ENCODE peak calls at places on chromosome 9, in eight cellular contexts. A is stimulated activated CD8-positive, alpha-beta memory T cell treated with anti-CD3 and anti-CD28 coated beads, Interleukin-12 subunit alpha, Interleukin-12 subunit beta, amount 100 ng/mL, for 1 hour; B is AG08396; P is EL; M is BE2C; H is Ammon's horn; Z is cardiac fibroblast; Q is memory B cell. W is an unnamed sample.

GRCh38 chr9:87193925-87194380 is 246.6 kb upstream of the GAS1 start:
- DNase-seq in Q (no peak), Z (peak), B (peak), H (no peak), P (peak), M (no peak), A (no peak), W (peak)

GRCh38 chr9:3863114-3863528 is 337.3 kb upstream of the RFX3 start:
- DNase-seq in A (no peak), P (peak), Q (no peak), Z (peak), M (no peak), B (peak), H (peak), W (peak)

GRCh38 chr9:7273575-7273974 is 515.8 kb downstream of the KDM4C start:
- DNase-seq in B (peak), Z (peak), M (no peak), H (peak), P (peak), Q (no peak), A (no peak), W (peak)

GRCh38 chr9:105299190-105299854 is 54.9 kb downstream of the SLC44A1 start:
- DNase-seq in H (peak), B (peak), M (peak), P (peak), Q (no peak), Z (peak), A (no peak), W (peak)

GRCh38 chr9:123562844-123563346 is 206.9 kb downstream of the CRB2 start:
- DNase-seq in Q (no peak), M (no peak), B (peak), H (peak), A (no peak), Z (peak), P (peak), W (peak)

GRCh38 chr9:134942421-134943119 is 24.9 kb upstream of the FCN1 start:
- DNase-seq in H (no peak), A (no peak), P (no peak), M (no peak), Q (no peak), Z (no peak), B (no peak), W (peak)

GRCh38 chr9:108953983-108954574 is 19.9 kb downstream of the ABITRAM start:
- DNase-seq in Z (peak), M (no peak), H (peak), P (peak), A (no peak), B (peak), Q (no peak), W (peak)

GRCh38 chr9:10268500-10269485 is 344.0 kb downstream of the PTPRD start:
- DNase-seq in P (no peak), H (peak), B (no peak), A (no peak), Q (no peak), Z (peak), M (no peak), W (no peak)

GRCh38 chr9:98521141-98521540 is 187.6 kb downstream of the GABBR2 start:
- DNase-seq in A (no peak), B (peak), Z (peak), M (no peak), Q (no peak), H (no peak), P (peak), W (peak)

GRCh38 chr9:270657-271237 is 56.1 kb downstream of the DOCK8 start:
- DNase-seq in M (no peak), Z (no peak), Q (no peak), A (no peak), B (no peak), P (no peak), H (no peak), W (no peak)

GRCh38 chr9:108163321-108164005 is 673.9 kb upstream of the KLF4 start:
- DNase-seq in Q (no peak), B (no peak), Z (peak), M (no peak), P (peak), H (no peak), A (no peak), W (peak)

GRCh38 chr9:108885643-108886348 is 23.7 kb downstream of the ACTL7A start:
- DNase-seq in B (peak), M (peak), A (no peak), H (no peak), P (peak), Z (peak), Q (no peak), W (peak)

GRCh38 chr9:130570200-130570599 is 9.2 kb upstream of the FUBP3 start:
- DNase-seq in H (no peak), B (no peak), A (no peak), Z (peak), M (no peak), P (peak), Q (no peak), W (peak)

GRCh38 chr9:92384373-92384772 is 20.0 kb downstream of the OGN start:
- DNase-seq in M (no peak), Q (no peak), Z (peak), P (peak), A (no peak), B (no peak), H (no peak), W (peak)

GRCh38 chr9:129876815-129877214 is 41.6 kb downstream of the USP20 start:
- DNase-seq in Q (no peak), P (no peak), B (no peak), A (no peak), Z (no peak), H (no peak), M (no peak), W (no peak)

GRCh38 chr9:124660341-124660801 is 110.7 kb downstream of the NR6A1 start:
- DNase-seq in P (peak), A (no peak), Z (peak), Q (no peak), M (peak), H (peak), B (peak), W (peak)

GRCh38 chr9:112558978-112559377 is 72.4 kb downstream of the KIAA1958 start:
- DNase-seq in M (no peak), Z (no peak), B (no peak), H (no peak), A (no peak), Q (no peak), P (no peak), W (no peak)

W was measured in foreskin fibroblast.